ENCODE peak calls at places on chromosome 17, in seven cellular contexts. D is A172; T is NCI-H82; F is cardiac muscle cell; K is pancreas; N is stimulated activated CD8-positive, alpha-beta memory T cell treated with anti-CD3 and anti-CD28 coated beads, Interleukin-12 subunit alpha, Interleukin-12 subunit beta, amount 100 ng/mL, for 4 hours; H is MV-4-11. X is an unnamed sample.

GRCh38 chr17:38440614-38441397 is 12.5 kb downstream of the ARHGAP23 start:
- DNase-seq in T (no peak), N (no peak), H (no peak), D (no peak), F (peak), K (no peak), X (no peak)

GRCh38 chr17:37051839-37052238 is 103.1 kb downstream of the AATF start:
- DNase-seq in T (no peak), K (no peak), N (no peak), F (no peak), H (no peak), D (no peak), X (no peak)

GRCh38 chr17:78828470-78829185 is 12.0 kb downstream of the USP36 start:
- DNase-seq in D (peak), T (peak), N (no peak), K (no peak), H (peak), F (no peak), X (peak)

GRCh38 chr17:63140255-63140654 is 174.2 kb downstream of the TANC2 start:
- DNase-seq in K (no peak), D (peak), F (no peak), H (peak), T (peak), N (no peak), X (no peak)

GRCh38 chr17:74561580-74561979 is 5.7 kb downstream of the CD300H start:
- DNase-seq in N (no peak), T (no peak), F (no peak), D (no peak), H (peak), K (no peak), X (no peak)

GRCh38 chr17:78766225-78766624 is 15.8 kb downstream of the CYTH1 start:
- DNase-seq in F (no peak), H (no peak), D (no peak), K (no peak), N (no peak), T (no peak), X (no peak)

GRCh38 chr17:74815671-74816370 is 39.7 kb upstream of the NAT9 start:
- DNase-seq in H (no peak), K (no peak), D (no peak), N (no peak), T (peak), F (peak), X (peak)

GRCh38 chr17:12222392-12222791 is 201.7 kb downstream of the MAP2K4 start:
- DNase-seq in N (no peak), H (no peak), D (no peak), T (no peak), F (no peak), K (no peak), X (no peak)

GRCh38 chr17:8151641-8152111 is 528 bp downstream of the PER1 start:
- DNase-seq in F (peak), H (peak), K (peak), T (peak), N (no peak), D (peak), X (no peak)

GRCh38 chr17:19378416-19379293 is at the start of gene MAPK7:
- DNase-seq in K (no peak), N (no peak), T (no peak), D (no peak), F (no peak), H (no peak), X (peak)

GRCh38 chr17:63222655-63223054 is 223.5 kb downstream of the CYB561 start:
- DNase-seq in N (no peak), D (no peak), T (no peak), K (no peak), H (no peak), F (no peak), X (no peak)

GRCh38 chr17:46950997-46951621 is 27.9 kb downstream of the RPRML start:
- DNase-seq in D (no peak), K (no peak), T (peak), N (no peak), H (no peak), F (no peak), X (no peak)